ENCODE peak calls at places on chromosomes 1 and 21, in eight cellular contexts. One of them, this sample, is unnamed.

GRCh38 chr1:8825985-8826481 is 8.6 kb upstream of the RERE start:
- DNase-seq in HCT116: no peak
- DNase-seq in GM12878: no peak
- DNase-seq in GM23338: no peak
- DNase-seq in A549: no peak
- DNase-seq in SK-N-SH: no peak
- DNase-seq in K562: no peak
- DNase-seq in Panc1: no peak
- DNase-seq in this sample: no peak

GRCh38 chr1:1990222-1990621 is 13.4 kb downstream of the CFAP74 start:
- DNase-seq in HCT116: no peak
- DNase-seq in GM12878: no peak
- DNase-seq in GM23338: no peak
- DNase-seq in A549: no peak
- DNase-seq in SK-N-SH: no peak
- DNase-seq in K562: no peak
- DNase-seq in Panc1: no peak
- DNase-seq in this sample: no peak

GRCh38 chr1:206941766-206942418 is 4.4 kb downstream of the PIGR start:
- DNase-seq in HCT116: no peak
- DNase-seq in GM12878: no peak
- DNase-seq in GM23338: no peak
- DNase-seq in A549: no peak
- DNase-seq in SK-N-SH: no peak
- DNase-seq in K562: peak
- DNase-seq in Panc1: no peak
- DNase-seq in this sample: no peak

GRCh38 chr1:85579619-85580018 is 942 bp upstream of the CCN1 start:
- DNase-seq in HCT116: no peak
- DNase-seq in GM12878: no peak
- DNase-seq in GM23338: peak
- DNase-seq in A549: peak
- DNase-seq in SK-N-SH: no peak
- DNase-seq in K562: no peak
- DNase-seq in Panc1: peak
- DNase-seq in this sample: no peak

GRCh38 chr1:234927968-234928635 is 200.5 kb downstream of the TOMM20 start:
- DNase-seq in HCT116: no peak
- DNase-seq in GM12878: no peak
- DNase-seq in GM23338: no peak
- DNase-seq in A549: no peak
- DNase-seq in SK-N-SH: no peak
- DNase-seq in K562: no peak
- DNase-seq in Panc1: no peak
- DNase-seq in this sample: no peak

GRCh38 chr1:55530749-55531478 is 315.8 kb upstream of the USP24 start:
- DNase-seq in HCT116: no peak
- DNase-seq in GM12878: no peak
- DNase-seq in GM23338: peak
- DNase-seq in A549: no peak
- DNase-seq in SK-N-SH: no peak
- DNase-seq in K562: no peak
- DNase-seq in Panc1: no peak
- DNase-seq in this sample: no peak

GRCh38 chr1:28412731-28413130 is 43.2 kb downstream of the PHACTR4 start:
- DNase-seq in HCT116: no peak
- DNase-seq in GM12878: no peak
- DNase-seq in GM23338: no peak
- DNase-seq in A549: no peak
- DNase-seq in SK-N-SH: no peak
- DNase-seq in K562: peak
- DNase-seq in Panc1: no peak
- DNase-seq in this sample: no peak

GRCh38 chr1:67896826-67897225 is 63.6 kb upstream of the GNG12 start:
- DNase-seq in HCT116: no peak
- DNase-seq in GM12878: no peak
- DNase-seq in GM23338: no peak
- DNase-seq in A549: no peak
- DNase-seq in SK-N-SH: no peak
- DNase-seq in K562: no peak
- DNase-seq in Panc1: no peak
- DNase-seq in this sample: no peak

GRCh38 chr1:157868664-157869063 is 27.1 kb upstream of the CD5L start:
- DNase-seq in HCT116: no peak
- DNase-seq in GM12878: no peak
- DNase-seq in GM23338: peak
- DNase-seq in A549: no peak
- DNase-seq in SK-N-SH: no peak
- DNase-seq in K562: no peak
- DNase-seq in Panc1: no peak
- DNase-seq in this sample: no peak

GRCh38 chr1:163399976-163400375 is 78.2 kb downstream of the NUF2 start:
- DNase-seq in HCT116: no peak
- DNase-seq in GM12878: no peak
- DNase-seq in GM23338: peak
- DNase-seq in A549: no peak
- DNase-seq in SK-N-SH: no peak
- DNase-seq in K562: no peak
- DNase-seq in Panc1: no peak
- DNase-seq in this sample: no peak

GRCh38 chr1:12438349-12438924 is 179.6 kb downstream of the DHRS3 start:
- DNase-seq in HCT116: no peak
- DNase-seq in GM12878: peak
- DNase-seq in GM23338: no peak
- DNase-seq in A549: no peak
- DNase-seq in SK-N-SH: no peak
- DNase-seq in K562: no peak
- DNase-seq in Panc1: no peak
- DNase-seq in this sample: peak

GRCh38 chr1:186424539-186424938 is 36.4 kb downstream of the PDC start:
- DNase-seq in HCT116: no peak
- DNase-seq in GM12878: no peak
- DNase-seq in GM23338: no peak
- DNase-seq in A549: no peak
- DNase-seq in SK-N-SH: no peak
- DNase-seq in K562: no peak
- DNase-seq in Panc1: no peak
- DNase-seq in this sample: no peak

GRCh38 chr1:25620211-25620610 is 3.6 kb downstream of the MAN1C1 start:
- DNase-seq in HCT116: no peak
- DNase-seq in GM12878: no peak
- DNase-seq in GM23338: no peak
- DNase-seq in A549: no peak
- DNase-seq in SK-N-SH: no peak
- DNase-seq in K562: no peak
- DNase-seq in Panc1: no peak
- DNase-seq in this sample: no peak

GRCh38 chr1:29441916-29442668 is 205.8 kb downstream of the PTPRU start:
- DNase-seq in HCT116: no peak
- DNase-seq in GM12878: no peak
- DNase-seq in GM23338: no peak
- DNase-seq in A549: no peak
- DNase-seq in SK-N-SH: no peak
- DNase-seq in K562: no peak
- DNase-seq in Panc1: no peak
- DNase-seq in this sample: no peak

GRCh38 chr1:204879351-204879750 is 8.7 kb downstream of the NFASC start:
- DNase-seq in HCT116: no peak
- DNase-seq in GM12878: no peak
- DNase-seq in GM23338: no peak
- DNase-seq in A549: no peak
- DNase-seq in SK-N-SH: peak
- DNase-seq in K562: no peak
- DNase-seq in Panc1: no peak
- DNase-seq in this sample: no peak

GRCh38 chr21:16358021-16358420 is 628.2 kb downstream of the USP25 start:
- DNase-seq in HCT116: no peak
- DNase-seq in GM12878: no peak
- DNase-seq in GM23338: no peak
- DNase-seq in A549: no peak
- DNase-seq in SK-N-SH: no peak
- DNase-seq in K562: no peak
- DNase-seq in Panc1: no peak
- DNase-seq in this sample: no peak

GRCh38 chr1:207747627-207748492 is 4.0 kb upstream of the CD46 start:
- DNase-seq in HCT116: no peak
- DNase-seq in GM12878: no peak
- DNase-seq in GM23338: peak
- DNase-seq in A549: no peak
- DNase-seq in SK-N-SH: no peak
- DNase-seq in K562: peak
- DNase-seq in Panc1: no peak
- DNase-seq in this sample: no peak

GRCh38 chr1:18932387-18932786 is 24.1 kb downstream of the IFFO2 start:
- DNase-seq in HCT116: no peak
- DNase-seq in GM12878: no peak
- DNase-seq in GM23338: no peak
- DNase-seq in A549: no peak
- DNase-seq in SK-N-SH: no peak
- DNase-seq in K562: no peak
- DNase-seq in Panc1: no peak
- DNase-seq in this sample: no peak
- H3K27ac ChIP-seq in HCT116: no peak
- H3K27ac ChIP-seq in GM12878: no peak
- H3K27ac ChIP-seq in GM23338: no peak
- H3K27ac ChIP-seq in A549: no peak
- H3K27ac ChIP-seq in SK-N-SH: no peak
- H3K27ac ChIP-seq in K562: no peak
- H3K27ac ChIP-seq in Panc1: peak
- H3K27ac ChIP-seq in this sample: no peak

GRCh38 chr1:222021124-222021523 is 279.2 kb upstream of the DUSP10 start:
- DNase-seq in HCT116: no peak
- DNase-seq in GM12878: no peak
- DNase-seq in GM23338: no peak
- DNase-seq in A549: no peak
- DNase-seq in SK-N-SH: no peak
- DNase-seq in K562: no peak
- DNase-seq in Panc1: no peak
- DNase-seq in this sample: no peak

GRCh38 chr1:222026280-222026679 is 284.4 kb upstream of the DUSP10 start:
- DNase-seq in HCT116: no peak
- DNase-seq in GM12878: no peak
- DNase-seq in GM23338: no peak
- DNase-seq in A549: no peak
- DNase-seq in SK-N-SH: no peak
- DNase-seq in K562: no peak
- DNase-seq in Panc1: no peak
- DNase-seq in this sample: no peak

GRCh38 chr1:222019029-222019428 is 277.1 kb upstream of the DUSP10 start:
- DNase-seq in HCT116: no peak
- DNase-seq in GM12878: no peak
- DNase-seq in GM23338: no peak
- DNase-seq in A549: no peak
- DNase-seq in SK-N-SH: no peak
- DNase-seq in K562: no peak
- DNase-seq in Panc1: no peak
- DNase-seq in this sample: no peak

GRCh38 chr1:222020553-222020952 is 278.7 kb upstream of the DUSP10 start:
- DNase-seq in HCT116: no peak
- DNase-seq in GM12878: no peak
- DNase-seq in GM23338: no peak
- DNase-seq in A549: no peak
- DNase-seq in SK-N-SH: no peak
- DNase-seq in K562: no peak
- DNase-seq in Panc1: no peak
- DNase-seq in this sample: no peak

GRCh38 chr1:222023025-222023424 is 281.1 kb upstream of the DUSP10 start:
- DNase-seq in HCT116: no peak
- DNase-seq in GM12878: peak
- DNase-seq in GM23338: no peak
- DNase-seq in A549: no peak
- DNase-seq in SK-N-SH: no peak
- DNase-seq in K562: no peak
- DNase-seq in Panc1: no peak
- DNase-seq in this sample: no peak
- TF ChIP-seq REST in HCT116: no peak
- TF ChIP-seq REST in GM12878: no peak
- TF ChIP-seq REST in GM23338: no peak
- TF ChIP-seq REST in A549: no peak
- TF ChIP-seq REST in SK-N-SH: no peak
- TF ChIP-seq REST in K562: no peak
- TF ChIP-seq REST in Panc1: no peak
- TF ChIP-seq REST in this sample: no peak

DNA sequence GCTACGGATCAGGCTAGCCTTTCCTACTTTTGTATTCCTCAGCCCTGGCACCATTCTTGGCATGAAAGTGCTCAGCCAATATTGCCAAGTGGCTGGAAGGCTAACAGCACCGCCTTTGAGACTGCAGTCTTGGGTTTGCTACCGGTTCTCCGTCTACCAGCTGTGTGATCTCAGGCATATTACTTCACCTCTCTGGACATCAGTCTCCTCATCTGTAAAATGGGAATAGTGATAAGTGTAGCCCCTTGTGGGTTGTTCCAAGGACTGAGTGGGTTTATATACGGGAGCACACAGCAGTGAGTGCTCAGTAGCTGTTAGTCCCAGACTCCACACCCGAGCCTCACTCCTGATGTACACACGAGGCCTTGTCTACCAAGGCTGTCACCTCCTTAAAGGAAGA is 13.7 kb downstream of the TFAP2E start:
- DNase-seq in HCT116: no peak
- DNase-seq in GM12878: no peak
- DNase-seq in GM23338: no peak
- DNase-seq in A549: no peak
- DNase-seq in SK-N-SH: no peak
- DNase-seq in K562: no peak
- DNase-seq in Panc1: no peak
- DNase-seq in this sample: no peak
- H3K27ac ChIP-seq in HCT116: no peak
- H3K27ac ChIP-seq in GM12878: no peak
- H3K27ac ChIP-seq in GM23338: no peak
- H3K27ac ChIP-seq in A549: no peak
- H3K27ac ChIP-seq in SK-N-SH: no peak
- H3K27ac ChIP-seq in K562: no peak
- H3K27ac ChIP-seq in Panc1: no peak
- H3K27ac ChIP-seq in this sample: no peak

GRCh38 chr1:44572572-44572879 is 101.8 kb downstream of the TMEM53 start:
- DNase-seq in HCT116: no peak
- DNase-seq in GM12878: no peak
- DNase-seq in GM23338: no peak
- DNase-seq in A549: no peak
- DNase-seq in SK-N-SH: no peak
- DNase-seq in K562: no peak
- DNase-seq in Panc1: no peak
- DNase-seq in this sample: no peak

GRCh38 chr1:44581205-44581604 is 93.1 kb downstream of the TMEM53 start:
- DNase-seq in HCT116: no peak
- DNase-seq in GM12878: no peak
- DNase-seq in GM23338: no peak
- DNase-seq in A549: no peak
- DNase-seq in SK-N-SH: no peak
- DNase-seq in K562: no peak
- DNase-seq in Panc1: no peak
- DNase-seq in this sample: no peak

GRCh38 chr1:44571712-44572571 is 102.3 kb downstream of the TMEM53 start:
- DNase-seq in HCT116: no peak
- DNase-seq in GM12878: no peak
- DNase-seq in GM23338: peak
- DNase-seq in A549: peak
- DNase-seq in SK-N-SH: peak
- DNase-seq in K562: peak
- DNase-seq in Panc1: no peak
- DNase-seq in this sample: peak

GRCh38 chr1:44576456-44577150 is 97.7 kb downstream of the TMEM53 start:
- DNase-seq in HCT116: no peak
- DNase-seq in GM12878: no peak
- DNase-seq in GM23338: peak
- DNase-seq in A549: no peak
- DNase-seq in SK-N-SH: no peak
- DNase-seq in K562: no peak
- DNase-seq in Panc1: no peak
- DNase-seq in this sample: no peak
- TF ChIP-seq REST in HCT116: no peak
- TF ChIP-seq REST in GM12878: no peak
- TF ChIP-seq REST in GM23338: no peak
- TF ChIP-seq REST in A549: no peak
- TF ChIP-seq REST in SK-N-SH: no peak
- TF ChIP-seq REST in K562: no peak
- TF ChIP-seq REST in Panc1: no peak
- TF ChIP-seq REST in this sample: no peak

This sample was measured in HL-60.